ENCODE peak calls at places on chromosomes 16 and 17, in nine cellular contexts. One of them, this sample, is unnamed. For H3K9me3, the result is how much of the 10 kb centered on the place peaks cover.

GRCh38 chr16:27269300-27270150 is 953 bp upstream of the NSMCE1 start:
- DNase-seq in AG04450: no peak
- DNase-seq in IMR-90: no peak
- DNase-seq in H9: no peak
- DNase-seq in cardiac muscle cell: no peak
- DNase-seq in body of pancreas: no peak
- DNase-seq in tibial artery: no peak
- DNase-seq in upper lobe of right lung: no peak
- DNase-seq in uterus: no peak
- DNase-seq in this sample: no peak

GRCh38 chr16:73563709-73564108 is 515.8 kb upstream of the ZFHX3 start:
- DNase-seq in uterus: no peak
- DNase-seq in body of pancreas: no peak
- DNase-seq in AG04450: no peak
- DNase-seq in cardiac muscle cell: no peak
- DNase-seq in IMR-90: no peak
- DNase-seq in H9: no peak
- DNase-seq in upper lobe of right lung: no peak
- DNase-seq in tibial artery: no peak
- DNase-seq in this sample: no peak

GRCh38 chr17:69223809-69224208 is 4.8 kb downstream of the ABCA10 start:
- DNase-seq in H9: no peak
- DNase-seq in tibial artery: no peak
- DNase-seq in upper lobe of right lung: no peak
- DNase-seq in uterus: no peak
- DNase-seq in cardiac muscle cell: no peak
- DNase-seq in body of pancreas: no peak
- DNase-seq in AG04450: peak
- DNase-seq in IMR-90: peak
- DNase-seq in this sample: no peak

GRCh38 chr16:58032710-58033293 is 7.2 kb downstream of the MMP15 start:
- DNase-seq in uterus: no peak
- DNase-seq in IMR-90: no peak
- DNase-seq in AG04450: no peak
- DNase-seq in H9: no peak
- DNase-seq in tibial artery: no peak
- DNase-seq in cardiac muscle cell: peak
- DNase-seq in body of pancreas: peak
- DNase-seq in upper lobe of right lung: peak
- DNase-seq in this sample: peak

GRCh38 chr17:69342896-69343644 is 16.1 kb upstream of the ABCA5 start:
- DNase-seq in AG04450: no peak
- DNase-seq in uterus: no peak
- DNase-seq in tibial artery: no peak
- DNase-seq in cardiac muscle cell: no peak
- DNase-seq in H9: no peak
- DNase-seq in body of pancreas: peak
- DNase-seq in upper lobe of right lung: no peak
- DNase-seq in IMR-90: no peak
- DNase-seq in this sample: no peak

GRCh38 chr17:17171991-17172939 is 33.9 kb downstream of the PLD6 start:
- DNase-seq in upper lobe of right lung: no peak
- DNase-seq in IMR-90: no peak
- DNase-seq in tibial artery: no peak
- DNase-seq in uterus: no peak
- DNase-seq in H9: peak
- DNase-seq in cardiac muscle cell: no peak
- DNase-seq in AG04450: no peak
- DNase-seq in body of pancreas: no peak
- DNase-seq in this sample: no peak

GRCh38 chr17:8918811-8919210 is 46.7 kb downstream of the PIK3R5 start:
- DNase-seq in tibial artery: no peak
- DNase-seq in body of pancreas: no peak
- DNase-seq in AG04450: no peak
- DNase-seq in upper lobe of right lung: no peak
- DNase-seq in uterus: no peak
- DNase-seq in IMR-90: no peak
- DNase-seq in H9: no peak
- DNase-seq in cardiac muscle cell: no peak
- DNase-seq in this sample: no peak

GRCh38 chr17:65324574-65324973 is 187.4 kb downstream of the RGS9 start:
- DNase-seq in IMR-90: no peak
- DNase-seq in body of pancreas: no peak
- DNase-seq in tibial artery: no peak
- DNase-seq in AG04450: no peak
- DNase-seq in cardiac muscle cell: no peak
- DNase-seq in H9: no peak
- DNase-seq in upper lobe of right lung: no peak
- DNase-seq in uterus: no peak
- DNase-seq in this sample: no peak

GRCh38 chr17:7147772-7148171 is 31.4 kb downstream of the ASGR1 start:
- DNase-seq in upper lobe of right lung: no peak
- DNase-seq in tibial artery: no peak
- DNase-seq in uterus: no peak
- DNase-seq in H9: no peak
- DNase-seq in body of pancreas: no peak
- DNase-seq in IMR-90: no peak
- DNase-seq in AG04450: no peak
- DNase-seq in cardiac muscle cell: no peak
- DNase-seq in this sample: no peak

GRCh38 chr16:48526058-48526957 is 83.7 kb downstream of the N4BP1 start:
- DNase-seq in cardiac muscle cell: no peak
- DNase-seq in H9: peak
- DNase-seq in body of pancreas: peak
- DNase-seq in upper lobe of right lung: peak
- DNase-seq in uterus: no peak
- DNase-seq in AG04450: no peak
- DNase-seq in IMR-90: no peak
- DNase-seq in tibial artery: peak
- DNase-seq in this sample: peak

GRCh38 chr17:54530398-54530797 is 370.3 kb upstream of the TOM1L1 start:
- DNase-seq in upper lobe of right lung: no peak
- DNase-seq in uterus: no peak
- DNase-seq in body of pancreas: no peak
- DNase-seq in AG04450: no peak
- DNase-seq in IMR-90: no peak
- DNase-seq in H9: no peak
- DNase-seq in cardiac muscle cell: no peak
- DNase-seq in tibial artery: no peak
- DNase-seq in this sample: no peak

GRCh38 chr17:52648995-52649394 is 490.5 kb upstream of the CA10 start:
- DNase-seq in AG04450: no peak
- DNase-seq in H9: no peak
- DNase-seq in uterus: no peak
- DNase-seq in tibial artery: no peak
- DNase-seq in upper lobe of right lung: no peak
- DNase-seq in body of pancreas: no peak
- DNase-seq in IMR-90: no peak
- DNase-seq in cardiac muscle cell: peak
- DNase-seq in this sample: no peak

GRCh38 chr17:1568950-1569810 is 6.6 kb upstream of the PITPNA start:
- DNase-seq in cardiac muscle cell: no peak
- DNase-seq in upper lobe of right lung: no peak
- DNase-seq in AG04450: no peak
- DNase-seq in tibial artery: no peak
- DNase-seq in H9: peak
- DNase-seq in uterus: no peak
- DNase-seq in IMR-90: no peak
- DNase-seq in body of pancreas: no peak
- DNase-seq in this sample: no peak

GRCh38 chr17:30503558-30503957 is 26.4 kb downstream of the GOSR1 start:
- DNase-seq in IMR-90: peak
- DNase-seq in uterus: no peak
- DNase-seq in tibial artery: no peak
- DNase-seq in upper lobe of right lung: no peak
- DNase-seq in AG04450: no peak
- DNase-seq in cardiac muscle cell: no peak
- DNase-seq in H9: no peak
- DNase-seq in body of pancreas: no peak
- DNase-seq in this sample: no peak

GRCh38 chr17:43356999-43357398 is 41.8 kb upstream of the ARL4D start:
- DNase-seq in cardiac muscle cell: no peak
- DNase-seq in AG04450: peak
- DNase-seq in uterus: peak
- DNase-seq in tibial artery: no peak
- DNase-seq in upper lobe of right lung: no peak
- DNase-seq in body of pancreas: no peak
- DNase-seq in IMR-90: peak
- DNase-seq in H9: no peak
- DNase-seq in this sample: no peak

GRCh38 chr16:8998114-8998513 is 34.4 kb upstream of the USP7 start:
- DNase-seq in body of pancreas: no peak
- DNase-seq in H9: no peak
- DNase-seq in tibial artery: no peak
- DNase-seq in uterus: no peak
- DNase-seq in AG04450: peak
- DNase-seq in upper lobe of right lung: no peak
- DNase-seq in IMR-90: peak
- DNase-seq in cardiac muscle cell: no peak
- DNase-seq in this sample: peak

DNA sequence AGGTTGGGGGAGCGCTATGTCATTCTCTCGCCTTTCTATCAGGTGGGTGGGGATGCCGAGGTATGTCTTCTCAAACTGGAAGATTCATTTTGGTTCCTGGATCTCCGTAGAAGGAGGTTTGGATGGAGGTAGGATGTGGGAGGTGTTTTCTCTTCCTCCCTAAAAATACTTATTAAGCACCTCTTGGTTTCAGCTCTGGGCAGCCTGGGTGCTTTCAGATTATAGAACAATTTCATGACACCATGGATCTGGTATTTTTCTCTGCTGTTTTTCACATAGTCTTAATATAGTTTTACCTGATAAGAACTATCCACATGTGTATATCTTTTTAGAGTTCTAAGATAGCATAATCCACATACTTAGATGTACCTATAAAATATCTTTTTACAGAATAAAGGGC is 92.9 kb downstream of the YPEL2 start:
- DNase-seq in IMR-90: no peak
- DNase-seq in cardiac muscle cell: no peak
- DNase-seq in H9: no peak
- DNase-seq in AG04450: no peak
- DNase-seq in tibial artery: no peak
- DNase-seq in body of pancreas: no peak
- DNase-seq in upper lobe of right lung: no peak
- DNase-seq in uterus: no peak
- DNase-seq in this sample: no peak
- H3K9me3 ChIP-seq in IMR-90: under half
- H3K9me3 ChIP-seq in cardiac muscle cell: under half
- H3K9me3 ChIP-seq in H9: under half
- H3K9me3 ChIP-seq in AG04450: under half
- H3K9me3 ChIP-seq in tibial artery: under half
- H3K9me3 ChIP-seq in body of pancreas: under half
- H3K9me3 ChIP-seq in upper lobe of right lung: under half
- H3K9me3 ChIP-seq in uterus: under half
- H3K9me3 ChIP-seq in this sample: under half

GRCh38 chr17:15306406-15306970 is 34.9 kb downstream of the TEKT3 start:
- DNase-seq in tibial artery: no peak
- DNase-seq in body of pancreas: no peak
- DNase-seq in IMR-90: peak
- DNase-seq in H9: no peak
- DNase-seq in uterus: no peak
- DNase-seq in cardiac muscle cell: no peak
- DNase-seq in upper lobe of right lung: no peak
- DNase-seq in AG04450: no peak
- DNase-seq in this sample: no peak
- TF ChIP-seq CTCF in tibial artery: no peak
- TF ChIP-seq CTCF in body of pancreas: no peak
- TF ChIP-seq CTCF in IMR-90: no peak
- TF ChIP-seq CTCF in H9: no peak
- TF ChIP-seq CTCF in uterus: no peak
- TF ChIP-seq CTCF in cardiac muscle cell: no peak
- TF ChIP-seq CTCF in upper lobe of right lung: no peak
- TF ChIP-seq CTCF in AG04450: no peak
- TF ChIP-seq CTCF in this sample: no peak

DNA sequence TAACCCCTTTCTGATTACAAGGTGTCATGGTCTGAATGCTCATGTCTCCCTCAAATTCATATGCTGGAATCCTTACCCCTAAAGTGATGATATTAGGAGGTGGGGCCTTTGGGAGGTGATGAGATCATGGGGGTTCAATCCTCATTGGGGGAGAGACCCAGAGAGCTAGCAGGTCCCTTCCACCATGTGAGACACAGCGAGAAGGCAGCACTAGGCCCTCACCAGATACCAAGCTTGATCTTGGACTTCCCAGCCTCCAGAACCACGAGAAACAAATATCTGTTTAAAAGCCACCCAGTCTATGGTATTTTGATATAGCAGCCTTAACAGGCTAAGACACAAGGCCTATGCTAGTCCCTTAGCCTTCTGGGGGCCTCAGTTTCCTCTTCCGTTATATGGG is 45.9 kb downstream of the MYH11 start:
- DNase-seq in AG04450: no peak
- DNase-seq in cardiac muscle cell: no peak
- DNase-seq in tibial artery: peak
- DNase-seq in uterus: no peak
- DNase-seq in IMR-90: no peak
- DNase-seq in body of pancreas: no peak
- DNase-seq in H9: no peak
- DNase-seq in upper lobe of right lung: no peak
- DNase-seq in this sample: no peak
- H3K27ac ChIP-seq in AG04450: no peak
- H3K27ac ChIP-seq in cardiac muscle cell: peak
- H3K27ac ChIP-seq in tibial artery: peak
- H3K27ac ChIP-seq in uterus: peak
- H3K27ac ChIP-seq in IMR-90: no peak
- H3K27ac ChIP-seq in body of pancreas: no peak
- H3K27ac ChIP-seq in H9: no peak
- H3K27ac ChIP-seq in upper lobe of right lung: no peak
- H3K27ac ChIP-seq in this sample: no peak

GRCh38 chr17:5184284-5184683 is 7.4 kb downstream of the ZNF594 start:
- DNase-seq in body of pancreas: no peak
- DNase-seq in tibial artery: no peak
- DNase-seq in uterus: no peak
- DNase-seq in H9: no peak
- DNase-seq in IMR-90: no peak
- DNase-seq in cardiac muscle cell: no peak
- DNase-seq in AG04450: no peak
- DNase-seq in upper lobe of right lung: no peak
- DNase-seq in this sample: no peak

GRCh38 chr17:5181509-5182305 is 10.0 kb downstream of the ZNF594 start:
- DNase-seq in IMR-90: no peak
- DNase-seq in AG04450: no peak
- DNase-seq in H9: no peak
- DNase-seq in body of pancreas: no peak
- DNase-seq in upper lobe of right lung: no peak
- DNase-seq in cardiac muscle cell: no peak
- DNase-seq in uterus: no peak
- DNase-seq in tibial artery: no peak
- DNase-seq in this sample: no peak

GRCh38 chr17:5179003-5179402 is 12.7 kb downstream of the ZNF594 start:
- DNase-seq in body of pancreas: no peak
- DNase-seq in upper lobe of right lung: no peak
- DNase-seq in uterus: no peak
- DNase-seq in AG04450: no peak
- DNase-seq in cardiac muscle cell: no peak
- DNase-seq in tibial artery: no peak
- DNase-seq in IMR-90: no peak
- DNase-seq in H9: no peak
- DNase-seq in this sample: no peak

GRCh38 chr17:5183410-5183793 is 8.3 kb downstream of the ZNF594 start:
- DNase-seq in body of pancreas: no peak
- DNase-seq in IMR-90: no peak
- DNase-seq in upper lobe of right lung: no peak
- DNase-seq in tibial artery: no peak
- DNase-seq in H9: no peak
- DNase-seq in uterus: no peak
- DNase-seq in AG04450: no peak
- DNase-seq in cardiac muscle cell: no peak
- DNase-seq in this sample: no peak

GRCh38 chr17:5182597-5183409 is 8.9 kb downstream of the ZNF594 start:
- DNase-seq in upper lobe of right lung: no peak
- DNase-seq in IMR-90: no peak
- DNase-seq in cardiac muscle cell: no peak
- DNase-seq in body of pancreas: no peak
- DNase-seq in tibial artery: no peak
- DNase-seq in uterus: no peak
- DNase-seq in H9: no peak
- DNase-seq in AG04450: no peak
- DNase-seq in this sample: no peak
- H3K9me3 ChIP-seq in upper lobe of right lung: half or more
- H3K9me3 ChIP-seq in IMR-90: half or more
- H3K9me3 ChIP-seq in cardiac muscle cell: under half
- H3K9me3 ChIP-seq in body of pancreas: under half
- H3K9me3 ChIP-seq in tibial artery: under half
- H3K9me3 ChIP-seq in uterus: under half
- H3K9me3 ChIP-seq in H9: half or more
- H3K9me3 ChIP-seq in AG04450: half or more
- H3K9me3 ChIP-seq in this sample: half or more